ENCODE peak calls at places on chromosomes 13 and 19, in seven cellular contexts. E is stomach, Q is ovary, D is tibial nerve, U is sigmoid colon, P is SK-N-SH, Y is transverse colon. G is an unnamed sample. For H3K4me1, the result is how much of the 10 kb centered on the place peaks cover.

GRCh38 chr19:24003537-24003936 is 83.5 kb upstream of the ZNF254 start:
- DNase-seq in E (no peak), Q (no peak), D (no peak), U (no peak), P (no peak), Y (no peak), G (peak)

GRCh38 chr13:76286178-76286577 is 600.0 kb downstream of the KCTD12 start:
- DNase-seq in E (no peak), Q (no peak), D (no peak), U (no peak), P (no peak), Y (no peak), G (no peak)

GRCh38 chr13:24033527-24034302 is 126.8 kb upstream of the SPATA13 start:
- DNase-seq in E (no peak), Q (no peak), D (no peak), U (no peak), P (no peak), Y (no peak), G (no peak)

GRCh38 chr19:36040495-36040894 is 7.8 kb upstream of the CLIP3 start:
- DNase-seq in E (no peak), Q (no peak), D (no peak), U (no peak), P (no peak), Y (no peak), G (no peak)

GRCh38 chr19:5107432-5108122 is 138.7 kb downstream of the KDM4B start:
- DNase-seq in E (no peak), Q (no peak), D (no peak), U (no peak), P (peak), Y (no peak), G (no peak)

GRCh38 chr19:48600679-48601382 is 5.7 kb upstream of the SPACA4 start:
- DNase-seq in E (no peak), Q (no peak), D (no peak), U (no peak), P (no peak), Y (no peak), G (peak)

GRCh38 chr13:82758056-82758455 is 1124.2 kb downstream of the SLITRK1 start:
- DNase-seq in E (no peak), Q (no peak), D (no peak), U (no peak), P (peak), Y (no peak), G (no peak)

GRCh38 chr19:34662919-34663318 is 14.0 kb downstream of the SCGB2B2 start:
- DNase-seq in E (no peak), Q (no peak), D (no peak), U (no peak), P (peak), Y (no peak), G (no peak)

GRCh38 chr19:34675919-34676318 is 1.0 kb downstream of the SCGB2B2 start:
- DNase-seq in E (no peak), Q (no peak), D (no peak), U (no peak), P (no peak), Y (no peak), G (no peak)

GRCh38 chr19:4929186-4929585 is 19.9 kb downstream of the UHRF1 start:
- DNase-seq in E (no peak), Q (peak), D (no peak), U (no peak), P (no peak), Y (no peak), G (peak)

GRCh38 chr19:11581740-11582139 is 4.3 kb upstream of the ACP5 start:
- DNase-seq in E (no peak), Q (no peak), D (no peak), U (no peak), P (no peak), Y (peak), G (no peak)

GRCh38 chr19:50478901-50479715 is 2.5 kb upstream of the GARIN5A start:
- DNase-seq in E (no peak), Q (no peak), D (no peak), U (no peak), P (no peak), Y (no peak), G (no peak)

GRCh38 chr19:40716031-40716654 is 543 bp downstream of the COQ8B start:
- DNase-seq in E (no peak), Q (peak), D (no peak), U (no peak), P (no peak), Y (no peak), G (no peak)

GRCh38 chr13:106446011-106446410 is 89.5 kb downstream of the EFNB2 start:
- DNase-seq in E (no peak), Q (no peak), D (no peak), U (no peak), P (no peak), Y (no peak), G (no peak)

GRCh38 chr19:10858204-10858828 is 10.1 kb downstream of the C19orf38 start:
- DNase-seq in E (no peak), Q (no peak), D (no peak), U (no peak), P (peak), Y (no peak), G (no peak)

GRCh38 chr13:80217614-80218456 is 123.1 kb downstream of the SPRY2 start:
- DNase-seq in E (no peak), Q (no peak), D (no peak), U (no peak), P (no peak), Y (no peak), G (no peak)

GRCh38 chr13:31818236-31818635 is 78.9 kb downstream of the RXFP2 start:
- DNase-seq in E (no peak), Q (no peak), D (no peak), U (no peak), P (no peak), Y (no peak), G (no peak)

GRCh38 chr19:39166571-39167391 is 30.0 kb upstream of the NCCRP1 start:
- DNase-seq in E (peak), Q (peak), D (no peak), U (peak), P (peak), Y (peak), G (peak)

GRCh38 chr19:10915511-10916091 is 12.8 kb downstream of the YIPF2 start:
- DNase-seq in E (peak), Q (no peak), D (peak), U (no peak), P (peak), Y (no peak), G (peak)

GRCh38 chr19:14185158-14185557 is 20.8 kb downstream of the ADGRL1 start:
- DNase-seq in E (no peak), Q (no peak), D (no peak), U (no peak), P (no peak), Y (no peak), G (no peak)

GRCh38 chr19:14554382-14554812 is 17.5 kb downstream of the NDUFB7 start:
- DNase-seq in E (no peak), Q (no peak), D (no peak), U (no peak), P (no peak), Y (peak), G (no peak)

GRCh38 chr19:11984986-11985385 is 20.1 kb downstream of the ZNF763 start:
- DNase-seq in E (no peak), Q (no peak), D (no peak), U (no peak), P (peak), Y (no peak), G (peak)

GRCh38 chr19:9309974-9310446 is 372 bp upstream of the ZNF699 start:
- DNase-seq in E (peak), Q (peak), D (peak), U (peak), P (peak), Y (peak), G (peak)

GRCh38 chr19:19256072-19256969 is 16.8 kb downstream of the TM6SF2 start:
- DNase-seq in E (no peak), Q (no peak), D (no peak), U (no peak), P (peak), Y (no peak), G (no peak)

GRCh38 chr13:111345682-111346081 is 25.2 kb downstream of the TEX29 start:
- DNase-seq in E (no peak), Q (no peak), D (no peak), U (no peak), P (no peak), Y (no peak), G (no peak)

GRCh38 chr13:48078251-48078656 is 16.6 kb downstream of the MED4 start:
- DNase-seq in E (no peak), Q (no peak), D (no peak), U (no peak), P (no peak), Y (peak), G (no peak)

GRCh38 chr19:1754651-1755466 is 1.6 kb downstream of the ONECUT3 start:
- DNase-seq in E (no peak), Q (no peak), D (no peak), U (no peak), P (no peak), Y (no peak), G (no peak)

GRCh38 chr19:46608178-46608577 is 7.0 kb downstream of the CALM3 start:
- DNase-seq in E (no peak), Q (no peak), D (peak), U (no peak), P (no peak), Y (peak), G (no peak)

GRCh38 chr13:107476068-107476467 is 739.3 kb downstream of the LIG4 start:
- DNase-seq in E (no peak), Q (no peak), D (no peak), U (no peak), P (no peak), Y (no peak), G (no peak)

GRCh38 chr19:48350856-48351255 is 12.9 kb downstream of the TMEM143 start:
- DNase-seq in E (no peak), Q (no peak), D (no peak), U (no peak), P (no peak), Y (no peak), G (no peak)

GRCh38 chr19:18252370-18252717 is 21.9 kb downstream of the IQCN start:
- DNase-seq in E (no peak), Q (no peak), D (no peak), U (no peak), P (no peak), Y (no peak), G (no peak)

GRCh38 chr13:77386880-77387606 is 60.1 kb upstream of the MYCBP2 start:
- DNase-seq in E (no peak), Q (no peak), D (peak), U (no peak), P (no peak), Y (no peak), G (no peak)

GRCh38 chr19:15836595-15837398 is 21.3 kb upstream of the OR10H1 start:
- DNase-seq in E (peak), Q (peak), D (peak), U (peak), P (peak), Y (peak), G (peak)
- TF ChIP-seq EP300 in E (no peak), Q (no peak), D (peak), U (no peak), P (no peak), Y (no peak), G (no peak)

GRCh38 chr19:31314849-31315620 is 34.2 kb downstream of the TSHZ3 start:
- DNase-seq in E (no peak), Q (no peak), D (no peak), U (peak), P (peak), Y (no peak), G (no peak)
- H3K4me1 ChIP-seq in E (half or more), Q (under half), D (under half), U (under half), P (half or more), Y (under half), G (under half)

GRCh38 chr13:93778548-93778947 is 551.9 kb downstream of the GPC6 start:
- DNase-seq in E (no peak), Q (no peak), D (no peak), U (no peak), P (no peak), Y (no peak), G (no peak)

GRCh38 chr13:93777504-93777903 is 550.9 kb downstream of the GPC6 start:
- DNase-seq in E (no peak), Q (no peak), D (no peak), U (no peak), P (no peak), Y (no peak), G (no peak)

GRCh38 chr13:93775027-93775426 is 548.4 kb downstream of the GPC6 start:
- DNase-seq in E (no peak), Q (no peak), D (no peak), U (no peak), P (no peak), Y (no peak), G (no peak)

GRCh38 chr13:93775507-93776108 is 549.0 kb downstream of the GPC6 start:
- DNase-seq in E (no peak), Q (no peak), D (no peak), U (no peak), P (no peak), Y (no peak), G (no peak)

GRCh38 chr13:93776936-93777335 is 550.3 kb downstream of the GPC6 start:
- DNase-seq in E (no peak), Q (no peak), D (no peak), U (no peak), P (no peak), Y (no peak), G (no peak)
- H3K27ac ChIP-seq in E (no peak), Q (no peak), D (no peak), U (no peak), P (no peak), Y (no peak), G (no peak)

DNA sequence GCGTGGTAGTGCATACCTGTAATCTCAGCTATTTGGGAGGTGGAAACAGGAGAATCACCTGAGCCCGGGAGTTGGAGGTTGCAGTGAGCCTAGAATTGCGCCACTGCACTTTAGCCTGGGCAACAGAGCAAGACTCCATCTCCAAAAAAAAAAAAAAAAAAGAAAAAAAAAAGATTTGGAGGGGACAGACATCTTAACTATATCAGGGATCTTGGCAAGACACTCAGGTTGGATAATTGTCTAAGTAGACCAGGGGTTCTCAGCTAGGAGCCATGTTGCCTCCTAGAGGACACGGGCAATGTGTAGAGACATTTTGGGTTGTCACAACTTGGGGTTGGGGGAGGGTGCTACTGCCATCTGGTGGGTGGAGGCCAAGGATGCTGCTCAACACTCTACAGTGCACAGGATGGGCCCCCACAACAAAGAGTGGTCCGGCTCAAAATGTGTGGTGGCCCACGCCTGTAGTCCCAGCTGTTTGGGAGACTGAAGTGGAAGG is 1.9 kb upstream of the ZNF580 start:
- DNase-seq in E (no peak), Q (no peak), D (no peak), U (no peak), P (peak), Y (no peak), G (no peak)
- TF ChIP-seq EP300 in E (no peak), Q (no peak), D (no peak), U (no peak), P (no peak), Y (no peak), G (no peak)

GRCh38 chr13:109154546-109154945 is 525.1 kb downstream of the MYO16 start:
- DNase-seq in E (no peak), Q (no peak), D (no peak), U (no peak), P (no peak), Y (no peak), G (no peak)

GRCh38 chr13:109156181-109156935 is 526.9 kb downstream of the MYO16 start:
- DNase-seq in E (no peak), Q (no peak), D (no peak), U (no peak), P (no peak), Y (no peak), G (peak)

GRCh38 chr13:109154146-109154545 is 524.7 kb downstream of the MYO16 start:
- DNase-seq in E (no peak), Q (peak), D (no peak), U (no peak), P (no peak), Y (no peak), G (peak)

GRCh38 chr13:109157275-109157674 is 527.9 kb downstream of the MYO16 start:
- DNase-seq in E (no peak), Q (no peak), D (no peak), U (no peak), P (no peak), Y (no peak), G (no peak)

GRCh38 chr13:109155301-109155761 is 525.9 kb downstream of the MYO16 start:
- DNase-seq in E (no peak), Q (no peak), D (no peak), U (no peak), P (no peak), Y (no peak), G (peak)
- H3K4me1 ChIP-seq in E (under half), Q (under half), D (under half), U (under half), P (under half), Y (under half), G (under half)

GRCh38 chr13:40438999-40439797 is 227.2 kb downstream of the FOXO1 start:
- DNase-seq in E (no peak), Q (no peak), D (no peak), U (no peak), P (no peak), Y (no peak), G (no peak)
- H3K27ac ChIP-seq in E (peak), Q (peak), D (peak), U (peak), P (no peak), Y (peak), G (peak)

DNA sequence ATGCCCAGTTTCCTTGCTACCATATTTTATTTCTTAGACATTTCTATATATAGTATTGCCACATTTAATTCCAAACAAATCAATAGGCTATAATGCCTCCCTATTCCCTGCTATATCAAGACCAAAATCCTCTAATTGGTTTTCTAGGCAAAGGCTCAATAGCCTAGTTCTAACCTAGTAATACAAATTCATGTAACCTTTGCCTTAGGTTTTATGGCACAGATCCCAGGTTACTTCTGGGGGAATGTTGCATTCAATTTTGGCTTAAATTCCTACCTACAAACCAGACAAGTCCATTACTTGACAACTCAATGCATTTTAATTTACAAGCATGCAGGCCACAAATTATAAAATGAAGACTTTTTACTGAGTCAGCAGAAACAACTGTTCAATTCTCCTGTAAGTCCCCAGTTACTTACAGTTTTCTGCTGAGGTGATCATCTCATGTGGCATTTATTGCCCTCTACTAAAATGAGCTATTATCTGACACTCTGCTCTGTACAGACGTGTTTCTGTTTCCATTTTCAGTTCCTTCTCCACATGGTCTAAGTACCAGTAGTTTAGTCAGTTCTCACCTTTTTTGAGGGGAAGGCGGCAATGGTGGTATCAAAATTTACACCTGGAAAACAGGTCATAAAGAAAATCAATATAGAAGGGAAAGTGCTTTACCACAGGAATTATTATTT is 11.7 kb downstream of the KCNRG start:
- DNase-seq in E (no peak), Q (no peak), D (no peak), U (no peak), P (no peak), Y (no peak), G (no peak)
- TF ChIP-seq EP300 in E (no peak), Q (no peak), D (no peak), U (no peak), P (no peak), Y (no peak), G (no peak)

GRCh38 chr13:51781246-51782022 is 22.5 kb downstream of the DHRS12 start:
- DNase-seq in E (peak), Q (no peak), D (no peak), U (no peak), P (peak), Y (no peak), G (no peak)

GRCh38 chr13:51776179-51776578 is 27.8 kb downstream of the DHRS12 start:
- DNase-seq in E (no peak), Q (no peak), D (no peak), U (no peak), P (no peak), Y (no peak), G (no peak)

GRCh38 chr13:51778407-51778806 is 25.6 kb downstream of the DHRS12 start:
- DNase-seq in E (no peak), Q (no peak), D (no peak), U (no peak), P (no peak), Y (no peak), G (no peak)

GRCh38 chr13:51780099-51780498 is 23.9 kb downstream of the DHRS12 start:
- DNase-seq in E (no peak), Q (no peak), D (no peak), U (no peak), P (no peak), Y (no peak), G (no peak)

DNA sequence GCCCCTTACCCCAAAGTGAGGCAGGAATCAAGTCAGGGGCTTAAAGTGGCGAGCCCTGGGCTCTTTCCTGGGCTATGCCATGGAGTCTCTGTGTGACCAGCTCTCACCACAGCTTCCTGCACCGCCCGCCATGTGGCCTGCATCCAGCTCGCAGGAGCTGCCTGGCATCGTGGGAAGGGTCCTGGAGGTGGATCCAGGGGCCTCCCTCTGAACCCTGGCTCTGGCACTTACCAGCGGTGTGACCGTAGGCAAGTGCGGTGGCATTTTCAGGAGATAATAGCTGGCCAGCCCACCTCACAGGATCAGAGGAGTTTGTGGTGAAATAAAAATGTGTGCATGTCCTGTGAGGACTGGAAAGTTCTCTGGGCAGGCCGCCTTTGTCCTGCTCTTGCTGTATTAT is 26.0 kb downstream of the DHRS12 start:
- DNase-seq in E (no peak), Q (no peak), D (no peak), U (no peak), P (no peak), Y (no peak), G (no peak)
- H3K4me1 ChIP-seq in E (under half), Q (under half), D (under half), U (under half), P (under half), Y (under half), G (under half)

DNA sequence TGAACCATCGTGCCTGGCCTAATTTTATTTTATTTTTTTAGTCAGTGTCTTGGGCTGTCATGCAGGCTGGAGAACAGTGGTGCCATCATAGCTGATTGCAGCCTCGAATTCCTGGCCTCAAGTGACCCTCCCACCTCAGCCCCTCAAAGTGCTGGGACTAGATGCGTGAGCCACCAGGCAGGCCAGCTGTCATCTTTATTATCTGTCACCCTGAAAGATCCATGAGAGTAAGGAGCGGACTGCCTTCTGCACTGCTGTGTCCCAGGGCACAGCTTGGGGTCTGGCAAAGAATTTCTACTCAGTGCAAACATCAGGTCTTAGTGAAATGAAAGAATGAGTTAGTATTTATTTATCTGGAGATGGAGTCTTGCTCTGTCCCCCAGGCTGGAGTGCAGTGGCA is 9.5 kb upstream of the TLE5 start:
- DNase-seq in E (no peak), Q (no peak), D (no peak), U (no peak), P (no peak), Y (no peak), G (no peak)
- H3K27ac ChIP-seq in E (no peak), Q (no peak), D (no peak), U (no peak), P (no peak), Y (no peak), G (no peak)

G was measured in upper lobe of left lung.